ENCODE peak calls at places on chromosomes 5 and 9, in four cellular contexts. C is H1, K is GM12878, D is HepG2. A is an unnamed sample.

GRCh38 chr9:20297646-20298084 is 324.6 kb downstream of the MLLT3 start:
- DNase-seq in C (no peak), K (no peak), D (no peak), A (no peak)

GRCh38 chr5:16245956-16246355 is 66.4 kb upstream of the MARCHF11 start:
- DNase-seq in C (no peak), K (no peak), D (no peak), A (no peak)

GRCh38 chr5:45454114-45454513 is 242.1 kb downstream of the HCN1 start:
- DNase-seq in C (no peak), K (no peak), D (no peak), A (peak; percentile 28)

GRCh38 chr5:146240951-146241350 is 37.5 kb downstream of the RBM27 start:
- DNase-seq in C (no peak), K (no peak), D (no peak), A (no peak)

GRCh38 chr5:10723519-10723918 is 37.5 kb downstream of the DAP start:
- DNase-seq in C (no peak), K (no peak), D (no peak), A (no peak)

GRCh38 chr5:151098185-151098813 is 17.5 kb upstream of the TNIP1 start:
- DNase-seq in C (no peak), K (no peak), D (no peak), A (no peak)

GRCh38 chr5:135217669-135218485 is 181.2 kb downstream of the MACROH2A1 start:
- DNase-seq in C (no peak), K (no peak), D (no peak), A (no peak)

GRCh38 chr5:158805195-158805594 is 294.5 kb downstream of the EBF1 start:
- DNase-seq in C (no peak), K (no peak), D (no peak), A (peak; percentile 22)

GRCh38 chr5:105924366-105924765 is 1746.4 kb downstream of the EFNA5 start:
- DNase-seq in C (no peak), K (no peak), D (no peak), A (no peak)

GRCh38 chr5:102036927-102037326 is 259.2 kb downstream of the SLCO4C1 start:
- DNase-seq in C (no peak), K (no peak), D (no peak), A (no peak)

GRCh38 chr9:105693435-105694275 is 686 bp upstream of the TMEM38B start:
- DNase-seq in C (no peak), K (no peak), D (no peak), A (peak; percentile 28)

GRCh38 chr5:98428806-98429205 is 344.7 kb upstream of the RGMB start:
- DNase-seq in C (no peak), K (peak; percentile 8), D (no peak), A (no peak)

GRCh38 chr9:132597073-132597775 is 14.8 kb downstream of the BARHL1 start:
- DNase-seq in C (no peak), K (no peak), D (no peak), A (no peak)

GRCh38 chr9:91198405-91198804 is 163.3 kb downstream of the AUH start:
- DNase-seq in C (no peak), K (no peak), D (peak; percentile 36), A (no peak)

GRCh38 chr5:158807-159447 is 32.4 kb upstream of the LRRC14B start:
- DNase-seq in C (no peak), K (no peak), D (no peak), A (no peak)

GRCh38 chr5:160894-161540 is 30.3 kb upstream of the LRRC14B start:
- DNase-seq in C (no peak), K (no peak), D (no peak), A (no peak)

GRCh38 chr5:157801-158200 is 33.5 kb upstream of the LRRC14B start:
- DNase-seq in C (no peak), K (no peak), D (no peak), A (no peak)

GRCh38 chr5:160173-160510 is 31.2 kb upstream of the LRRC14B start:
- DNase-seq in C (no peak), K (no peak), D (no peak), A (no peak)

DNA sequence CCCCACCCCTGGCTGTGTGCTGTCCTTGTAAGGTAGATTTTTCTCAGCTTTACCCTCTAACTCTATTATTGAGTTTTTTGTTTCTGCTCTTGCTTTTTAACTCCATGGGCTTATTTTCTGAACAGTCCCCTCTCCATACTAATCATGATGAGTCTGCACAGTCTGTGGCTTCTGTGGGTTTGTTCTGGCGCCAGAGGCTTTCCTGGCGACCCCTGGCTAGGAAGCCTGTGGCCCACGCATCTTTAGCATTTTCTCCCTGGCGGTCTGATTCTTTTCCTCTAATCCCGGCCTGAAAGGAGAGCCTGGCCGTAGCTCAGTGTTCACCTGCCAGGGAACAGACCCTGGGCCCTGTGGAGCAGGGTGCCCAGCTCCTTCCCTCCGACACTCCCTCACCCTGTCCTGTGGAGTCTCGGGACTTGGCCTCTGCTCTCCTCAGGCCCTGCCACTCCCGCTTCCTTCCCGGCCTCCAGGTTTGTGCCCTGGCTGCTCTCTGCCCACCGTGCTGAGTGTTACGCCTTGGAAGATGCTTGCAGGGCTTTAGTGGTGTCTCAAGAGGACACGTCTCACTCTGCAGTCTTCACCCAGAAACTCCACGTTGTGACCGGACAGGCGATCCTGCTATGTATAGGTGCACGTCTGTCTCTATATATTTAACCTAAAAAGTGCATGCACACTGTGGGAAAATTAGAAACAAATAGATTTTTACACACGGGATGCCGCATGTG is 31.7 kb upstream of the LRRC14B start:
- DNase-seq in C (no peak), K (no peak), D (no peak), A (no peak)
- TF ChIP-seq TCF12 in C (no peak), K (no peak), D (no peak), A (no peak)

GRCh38 chr5:142317173-142317572 is 7.6 kb downstream of the SPRY4 start:
- DNase-seq in C (no peak), K (no peak), D (no peak), A (no peak)
- H3K27ac ChIP-seq in C (no peak overlapping the region), K (no peak overlapping the region), D (no peak overlapping the region), A (peak overlapping the region; percentile 80)

GRCh38 chr5:175478384-175479124 is at the start of gene SFXN1:
- DNase-seq in C (no peak), K (no peak), D (peak; percentile 44), A (peak; percentile 99)
- TF ChIP-seq TCF12 in C (no peak), K (peak; percentile 30), D (no peak), A (no peak)

GRCh38 chr5:179055436-179055835 is 4.7 kb upstream of the ZNF354C start:
- DNase-seq in C (no peak), K (no peak), D (no peak), A (no peak)

GRCh38 chr5:179065703-179066102 is 5.5 kb downstream of the ZNF354C start:
- DNase-seq in C (no peak), K (no peak), D (no peak), A (no peak)

GRCh38 chr5:179060116-179061008 is at the start of gene ZNF354C:
- DNase-seq in C (peak; percentile 33), K (no peak), D (no peak), A (peak; percentile 95)

GRCh38 chr5:179061025-179061424 is 852 bp downstream of the ZNF354C start:
- DNase-seq in C (no peak), K (no peak), D (no peak), A (no peak)
- H3K27ac ChIP-seq in C (no peak overlapping the region), K (no peak overlapping the region), D (no peak overlapping the region), A (no peak overlapping the region)

GRCh38 chr5:141338538-141339306 is at the start of gene PCDHGA2:
- DNase-seq in C (no peak), K (no peak), D (peak; percentile 18), A (peak; percentile 46)

GRCh38 chr5:141345327-141345726 is 1.7 kb downstream of the PCDHGA3 start:
- DNase-seq in C (no peak), K (no peak), D (no peak), A (no peak)

GRCh38 chr5:141343953-141344463 is 379 bp downstream of the PCDHGA3 start:
- DNase-seq in C (no peak), K (no peak), D (no peak), A (no peak)

GRCh38 chr5:141342773-141343172 is 856 bp upstream of the PCDHGA3 start:
- DNase-seq in C (no peak), K (no peak), D (no peak), A (no peak)

DNA sequence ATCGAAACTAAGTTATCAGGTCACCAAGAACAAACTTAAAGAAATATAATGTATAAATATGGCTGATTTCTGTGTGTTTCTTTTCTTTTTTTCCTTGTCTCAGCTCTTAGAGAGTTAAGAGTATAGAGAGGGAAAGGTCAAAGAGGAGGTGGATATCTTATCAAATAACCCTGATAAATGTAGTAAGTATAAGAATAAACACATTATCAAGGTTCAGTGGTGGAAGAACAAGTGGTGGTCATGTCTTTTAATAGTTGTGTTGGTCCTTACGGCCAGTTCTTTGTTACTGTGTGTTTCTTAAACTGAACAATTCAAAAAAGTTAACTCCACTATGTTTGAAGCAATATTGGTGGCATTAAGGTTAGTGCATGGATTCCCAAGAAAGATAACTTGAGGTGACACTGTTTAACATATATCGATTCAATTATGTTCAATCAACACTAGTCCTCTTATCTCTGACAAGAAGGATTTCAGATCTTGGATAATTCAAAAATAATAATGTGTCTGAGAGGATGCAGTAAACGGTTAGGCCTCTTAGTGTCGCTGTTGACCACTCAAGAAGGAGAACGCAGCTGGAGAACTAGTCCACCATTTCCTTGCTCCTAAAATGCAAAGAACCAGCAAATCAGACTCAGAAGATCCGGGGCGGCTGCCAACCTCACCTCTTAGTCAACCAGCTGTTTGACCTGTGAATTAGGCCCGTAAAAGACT is at the start of gene PCDHGA3:
- DNase-seq in C (no peak), K (no peak), D (no peak), A (no peak)
- TF ChIP-seq TCF12 in C (no peak), K (no peak), D (no peak), A (no peak)

DNA sequence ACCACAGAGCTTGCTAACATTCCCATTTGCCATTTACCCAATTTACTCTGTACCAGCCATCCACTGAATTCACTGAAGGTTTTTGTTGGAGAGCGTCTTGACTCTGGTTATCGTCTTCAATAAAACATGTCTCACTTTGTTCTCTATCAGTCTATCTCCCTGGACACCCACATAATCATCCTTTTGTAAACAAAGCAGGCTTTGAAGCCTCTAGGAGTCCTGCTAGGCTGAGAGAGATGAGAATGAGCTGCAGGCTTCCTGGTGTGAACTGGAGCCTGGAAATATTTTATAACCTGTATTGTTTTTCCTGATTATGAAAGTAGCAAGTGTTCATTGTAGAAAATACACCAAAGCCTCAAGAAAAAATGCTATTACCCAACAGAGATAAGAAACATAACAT is 140.6 kb upstream of the ZNF366 start:
- DNase-seq in C (no peak), K (no peak), D (no peak), A (peak; percentile 27)
- H3K27ac ChIP-seq in C (no peak overlapping the region), K (no peak overlapping the region), D (no peak overlapping the region), A (peak overlapping the region; percentile 73)

GRCh38 chr5:137627730-137628129 is 108.2 kb downstream of the KLHL3 start:
- DNase-seq in C (no peak), K (no peak), D (no peak), A (no peak)

GRCh38 chr5:137631453-137631852 is 104.4 kb downstream of the KLHL3 start:
- DNase-seq in C (no peak), K (no peak), D (no peak), A (no peak)

GRCh38 chr5:137630216-137630971 is 105.5 kb downstream of the KLHL3 start:
- DNase-seq in C (no peak), K (no peak), D (no peak), A (no peak)

GRCh38 chr5:137630972-137631370 is 104.9 kb downstream of the KLHL3 start:
- DNase-seq in C (no peak), K (no peak), D (no peak), A (no peak)

GRCh38 chr5:137629646-137630045 is 106.2 kb downstream of the KLHL3 start:
- DNase-seq in C (no peak), K (peak; percentile 8), D (peak; percentile 41), A (peak; percentile 75)
- TF ChIP-seq TCF12 in C (no peak), K (no peak), D (no peak), A (no peak)

GRCh38 chr9:89024727-89025126 is 33.5 kb downstream of the S1PR3 start:
- DNase-seq in C (no peak), K (no peak), D (no peak), A (no peak)
- H3K27ac ChIP-seq in C (no peak overlapping the region), K (no peak overlapping the region), D (no peak overlapping the region), A (no peak overlapping the region)

A was measured in SK-N-SH.